ENCODE peak calls at places on chromosomes 2 and 18, in seven cellular contexts. O is stimulated activated CD4-positive, alpha-beta T cell treated with anti-CD3 and anti-CD28 coated beads, Interleukin-2, amount 100 ng/mL, for 48 hours; Y is nephron progenitor cell; B is left lung; C is RWPE1; V is NCI-H1436 treated with DMSO at 0.1 percent for 48 hours; U is cardiac muscle cell. Q is an unnamed sample.

GRCh38 chr2:26245231-26245732 is 543 bp downstream of the HADHB start:
- DNase-seq in Y (no peak), B (no peak), O (peak; percentile 39), V (no peak), U (no peak), C (peak; percentile 45), Q (peak; percentile 54)

GRCh38 chr2:96501471-96501874 is 3.7 kb downstream of the NEURL3 start:
- DNase-seq in Y (no peak), O (no peak), C (no peak), B (no peak), U (no peak), V (no peak), Q (peak; percentile 18)

GRCh38 chr18:2988041-2988794 is 24.7 kb downstream of the LPIN2 start:
- DNase-seq in V (no peak), U (peak; percentile 84), C (peak; percentile 67), B (no peak), O (no peak), Y (no peak), Q (no peak)

GRCh38 chr2:159758686-159759085 is 39.3 kb downstream of the CD302 start:
- DNase-seq in B (no peak), Y (no peak), O (no peak), C (no peak), U (peak; percentile 29), V (no peak), Q (peak; percentile 56)

GRCh38 chr2:26316041-26316440 is 29.9 kb upstream of the SELENOI start:
- DNase-seq in C (no peak), Y (no peak), O (no peak), V (no peak), B (no peak), U (no peak), Q (no peak)

GRCh38 chr18:58402247-58402646 is 226.6 kb downstream of the ALPK2 start:
- DNase-seq in B (no peak), Y (no peak), O (no peak), V (no peak), C (no peak), U (no peak), Q (no peak)

GRCh38 chr2:220053919-220054318 is 426.5 kb downstream of the SLC4A3 start:
- DNase-seq in B (no peak), V (no peak), U (no peak), Y (no peak), C (no peak), O (no peak), Q (no peak)

GRCh38 chr2:54522624-54523281 is 66.6 kb downstream of the SPTBN1 start:
- DNase-seq in O (peak; percentile 52), V (no peak), Y (peak; percentile 42), B (peak; percentile 81), U (peak; percentile 62), C (peak; percentile 75), Q (no peak)

GRCh38 chr2:1590611-1591460 is 153.5 kb downstream of the PXDN start:
- DNase-seq in O (no peak), C (no peak), Y (no peak), V (no peak), U (peak; percentile 54), B (peak; percentile 31), Q (peak; percentile 89)

GRCh38 chr2:137348301-137348700 is 583.0 kb downstream of the THSD7B start:
- DNase-seq in O (no peak), U (no peak), B (no peak), C (no peak), V (no peak), Y (no peak), Q (no peak)

GRCh38 chr2:218536804-218537494 is 31.2 kb downstream of the USP37 start:
- DNase-seq in U (no peak), B (no peak), V (no peak), Y (no peak), C (no peak), O (no peak), Q (peak; percentile 33)

GRCh38 chr2:197708331-197708730 is 3.2 kb downstream of the MARS2 start:
- DNase-seq in U (peak; percentile 74), O (no peak), B (no peak), Y (no peak), V (no peak), C (peak; percentile 74), Q (peak; percentile 5)

Q was measured in dermis microvascular lymphatic vessel endothelial cell.